ENCODE peak calls at places on chromosomes 5 and 9, in six cellular contexts. D is lower lobe of right lung, M is GM23338, Z is NT2/D1, Y is Peyer's patch, F is neural progenitor cell. N is an unnamed sample.

GRCh38 chr5:126868961-126869451 is 92.1 kb downstream of the LMNB1 start:
- DNase-seq in F (peak; percentile 78), M (peak; percentile 79), D (no peak), Z (no peak), Y (no peak), N (no peak)

GRCh38 chr5:124053340-124053739 is 541.4 kb downstream of the CSNK1G3 start:
- DNase-seq in D (no peak), Z (no peak), M (no peak), F (no peak), Y (no peak), N (no peak)

GRCh38 chr9:93960971-93961841 is 6.1 kb upstream of the BARX1 start:
- DNase-seq in Z (no peak), D (no peak), M (no peak), F (no peak), Y (peak; percentile 29), N (peak; percentile 57)

GRCh38 chr9:81666123-81666522 is 23.2 kb downstream of the TLE1 start:
- DNase-seq in F (no peak), Z (no peak), D (no peak), M (no peak), Y (no peak), N (no peak)

GRCh38 chr9:134326754-134327526 is 685 bp downstream of the RXRA start:
- DNase-seq in M (peak; percentile 63), Z (no peak), F (peak; percentile 67), Y (peak; percentile 67), D (peak; percentile 60), N (no peak)

GRCh38 chr5:56516936-56517521 is 283.9 kb upstream of the ANKRD55 start:
- DNase-seq in F (no peak), M (no peak), D (no peak), Z (no peak), Y (no peak), N (no peak)

GRCh38 chr5:83844320-83845068 is 123.8 kb upstream of the HAPLN1 start:
- DNase-seq in Y (no peak), D (no peak), Z (no peak), F (no peak), M (peak; percentile 24), N (peak; percentile 65)

GRCh38 chr9:73023025-73023541 is 70.2 kb upstream of the ALDH1A1 start:
- DNase-seq in M (peak; percentile 84), F (peak; percentile 70), D (no peak), Z (peak; percentile 59), Y (peak; percentile 66), N (no peak)

GRCh38 chr9:34601883-34602570 is 9.9 kb downstream of the RPP25L start:
- DNase-seq in Z (no peak), D (no peak), Y (no peak), M (no peak), F (no peak), N (no peak)

GRCh38 chr5:93305984-93306383 is 275.0 kb downstream of the NR2F1-AS1 start:
- DNase-seq in Y (no peak), M (peak; percentile 62), F (peak; percentile 19), D (no peak), Z (no peak), N (no peak)

GRCh38 chr9:19517202-19517942 is 108.6 kb downstream of the ACER2 start:
- DNase-seq in Y (no peak), F (peak; percentile 51), D (no peak), M (peak; percentile 82), Z (peak; percentile 35), N (no peak)

GRCh38 chr5:2902186-2902585 is 150.7 kb upstream of the IRX2 start:
- DNase-seq in Z (no peak), D (no peak), Y (no peak), M (no peak), F (no peak), N (no peak)

GRCh38 chr5:8340261-8340660 is 471.3 kb downstream of the MTRR start:
- DNase-seq in D (no peak), Y (no peak), F (no peak), Z (no peak), M (no peak), N (no peak)

GRCh38 chr5:57094753-57095683 is 78.8 kb upstream of the GPBP1 start:
- DNase-seq in F (peak; percentile 45), D (no peak), Y (peak; percentile 78), Z (no peak), M (peak; percentile 82), N (no peak)

GRCh38 chr5:39765381-39765780 is 340.6 kb upstream of the DAB2 start:
- DNase-seq in Z (no peak), M (no peak), F (no peak), Y (no peak), D (no peak), N (no peak)

GRCh38 chr5:168434746-168435321 is 51.4 kb upstream of the RARS1 start:
- DNase-seq in M (no peak), Y (no peak), F (no peak), D (no peak), Z (no peak), N (no peak)

GRCh38 chr5:80343067-80343466 is 23.3 kb downstream of the SPZ1 start:
- DNase-seq in Y (no peak), Z (no peak), M (no peak), F (no peak), D (no peak), N (no peak)

GRCh38 chr9:113645972-113646241 is 182.4 kb downstream of the RGS3 start:
- DNase-seq in M (no peak), Y (no peak), F (no peak), D (no peak), Z (no peak), N (peak; percentile 9)

GRCh38 chr5:172887735-172888134 is 53.7 kb downstream of the ERGIC1 start:
- DNase-seq in M (no peak), F (no peak), D (peak; percentile 72), Y (no peak), Z (no peak), N (no peak)

GRCh38 chr9:124309665-124310064 is 51.9 kb downstream of the NEK6 start:
- DNase-seq in Y (no peak), M (peak; percentile 49), Z (peak; percentile 40), D (no peak), F (peak; percentile 20), N (no peak)

GRCh38 chr5:173753307-173754168 is 134.6 kb upstream of the CPEB4 start:
- DNase-seq in Y (no peak), F (peak; percentile 91), D (peak; percentile 58), M (peak; percentile 86), Z (peak; percentile 56), N (peak; percentile 73)

GRCh38 chr5:142527234-142527633 is 158.7 kb downstream of the FGF1 start:
- DNase-seq in Z (no peak), D (no peak), M (no peak), Y (no peak), F (no peak), N (no peak)

GRCh38 chr5:71986101-71986500 is 121.2 kb upstream of the MAP1B start:
- DNase-seq in F (no peak), Z (no peak), D (no peak), M (no peak), Y (no peak), N (no peak)

GRCh38 chr9:132977626-132978450 is 656 bp upstream of the GFI1B start:
- DNase-seq in M (peak; percentile 84), Y (peak; percentile 81), F (peak; percentile 79), D (peak; percentile 71), Z (peak; percentile 49), N (peak; percentile 79)

GRCh38 chr9:136787690-136788400 is 3.3 kb upstream of the TMEM141 start:
- DNase-seq in D (peak; percentile 75), Z (peak; percentile 65), M (peak; percentile 92), F (peak; percentile 91), Y (peak; percentile 74), N (no peak)

GRCh38 chr5:1134478-1134877 is 22.6 kb upstream of the SLC12A7 start:
- DNase-seq in M (no peak), F (no peak), Z (no peak), D (no peak), Y (no peak), N (no peak)

GRCh38 chr9:14061921-14062320 is 252.0 kb downstream of the NFIB start:
- DNase-seq in F (no peak), D (no peak), Y (no peak), M (no peak), Z (no peak), N (no peak)

GRCh38 chr5:113682497-113683136 is 169.1 kb downstream of the YTHDC2 start:
- DNase-seq in F (peak; percentile 40), Y (no peak), Z (no peak), M (peak; percentile 52), D (no peak), N (no peak)

GRCh38 chr9:130330202-130330601 is 64.6 kb downstream of the HMCN2 start:
- DNase-seq in Z (no peak), Y (no peak), D (no peak), F (no peak), M (no peak), N (peak; percentile 63)
- H3K27me3 ChIP-seq in Z (no peaks in the 10 kb centered on the region), Y (no peaks in the 10 kb centered on the region), D (peaks cover 42% of the 10 kb centered on the region), F (no peaks in the 10 kb centered on the region), M (no peaks in the 10 kb centered on the region), N (peaks cover 30% of the 10 kb centered on the region)

GRCh38 chr9:20623021-20623747 is 885 bp upstream of the MLLT3 start:
- DNase-seq in F (peak; percentile 32), Z (no peak), M (peak; percentile 43), D (peak; percentile 58), Y (peak; percentile 57), N (peak; percentile 65)
- H3K27me3 ChIP-seq in F (peaks cover 57% of the 10 kb centered on the region), Z (peaks cover 59% of the 10 kb centered on the region), M (peaks cover 59% of the 10 kb centered on the region), D (no peaks in the 10 kb centered on the region), Y (no peaks in the 10 kb centered on the region), N (no peaks in the 10 kb centered on the region)

GRCh38 chr9:116753389-116753788 is 66.3 kb downstream of the TRIM32 start:
- DNase-seq in D (no peak), F (no peak), M (no peak), Y (no peak), Z (no peak), N (no peak)

GRCh38 chr9:116760636-116761035 is 73.5 kb downstream of the TRIM32 start:
- DNase-seq in M (no peak), D (no peak), F (no peak), Z (no peak), Y (no peak), N (no peak)

GRCh38 chr9:116756995-116757394 is 69.9 kb downstream of the TRIM32 start:
- DNase-seq in M (no peak), F (no peak), D (no peak), Z (no peak), Y (no peak), N (no peak)
- H3K27me3 ChIP-seq in M (no peaks in the 10 kb centered on the region), F (no peaks in the 10 kb centered on the region), D (no peaks in the 10 kb centered on the region), Z (no peaks in the 10 kb centered on the region), Y (no peaks in the 10 kb centered on the region), N (no peaks in the 10 kb centered on the region)

GRCh38 chr9:131030978-131031641 is 22.1 kb downstream of the LAMC3 start:
- DNase-seq in Y (peak; percentile 39), D (no peak), F (no peak), Z (no peak), M (no peak), N (no peak)
- H3K27me3 ChIP-seq in Y (no peaks in the 10 kb centered on the region), D (peaks cover 4% of the 10 kb centered on the region), F (no peaks in the 10 kb centered on the region), Z (no peaks in the 10 kb centered on the region), M (no peaks in the 10 kb centered on the region), N (no peaks in the 10 kb centered on the region)

GRCh38 chr5:24855485-24855884 is 210.7 kb upstream of the CDH10 start:
- DNase-seq in Z (peak; percentile 6), Y (no peak), F (peak; percentile 6), D (no peak), M (peak; percentile 67), N (no peak)
- H3K27me3 ChIP-seq in Z (no peaks in the 10 kb centered on the region), Y (no peaks in the 10 kb centered on the region), F (no peaks in the 10 kb centered on the region), D (no peaks in the 10 kb centered on the region), M (no peaks in the 10 kb centered on the region), N (no peaks in the 10 kb centered on the region)

GRCh38 chr5:95241-95980 is 3.4 kb downstream of the PLEKHG4B start:
- DNase-seq in D (no peak), Z (no peak), Y (no peak), F (no peak), M (no peak), N (no peak)
- H3K27me3 ChIP-seq in D (peaks cover 55% of the 10 kb centered on the region), Z (no peaks in the 10 kb centered on the region), Y (no peaks in the 10 kb centered on the region), F (no peaks in the 10 kb centered on the region), M (no peaks in the 10 kb centered on the region), N (peaks cover 52% of the 10 kb centered on the region)

GRCh38 chr5:74081126-74081525 is 455.1 kb downstream of the ARHGEF28 start:
- DNase-seq in D (no peak), F (peak; percentile 13), Z (no peak), Y (no peak), M (no peak), N (no peak)
- H3K27me3 ChIP-seq in D (no peaks in the 10 kb centered on the region), F (no peaks in the 10 kb centered on the region), Z (no peaks in the 10 kb centered on the region), Y (no peaks in the 10 kb centered on the region), M (no peaks in the 10 kb centered on the region), N (no peaks in the 10 kb centered on the region)